ENCODE peak calls at places on chromosomes 13 and 19, in five cellular contexts. D is GM12878, V is HepG2, F is H1, P is K562. K is an unnamed sample.

GRCh38 chr13:37878921-37879320 is 9.3 kb upstream of the TRPC4 start:
- DNase-seq in D (no peak), V (no peak), F (no peak), P (no peak), K (no peak)

GRCh38 chr19:46471116-46471733 is at the start of gene PNMA8A:
- DNase-seq in D (no peak), V (no peak), F (peak), P (peak), K (no peak)

GRCh38 chr19:1085053-1085658 is 10.0 kb downstream of the POLR2E start:
- DNase-seq in D (no peak), V (no peak), F (no peak), P (no peak), K (no peak)

GRCh38 chr13:98327326-98328314 is 150.6 kb upstream of the RNF113B start:
- DNase-seq in D (no peak), V (peak), F (no peak), P (no peak), K (no peak)

GRCh38 chr13:21675095-21676007 is 4.5 kb downstream of the FGF9 start:
- DNase-seq in D (no peak), V (no peak), F (peak), P (no peak), K (no peak)

GRCh38 chr19:43412441-43412840 is 2.2 kb upstream of the TEX101 start:
- DNase-seq in D (no peak), V (no peak), F (no peak), P (no peak), K (no peak)

GRCh38 chr13:113555141-113555540 is 29.4 kb upstream of the TFDP1 start:
- DNase-seq in D (no peak), V (no peak), F (peak), P (no peak), K (no peak)

GRCh38 chr13:27730191-27730590 is 62.1 kb upstream of the GSX1 start:
- DNase-seq in D (no peak), V (no peak), F (no peak), P (no peak), K (no peak)

GRCh38 chr13:35630551-35631275 is 154.2 kb upstream of the MAB21L1 start:
- DNase-seq in D (no peak), V (peak), F (no peak), P (peak), K (peak)

GRCh38 chr19:1274081-1274851 is 1.1 kb upstream of the FAM174C start:
- DNase-seq in D (no peak), V (no peak), F (no peak), P (peak), K (no peak)

GRCh38 chr13:34201050-34201913 is 383.3 kb downstream of the RFC3 start:
- DNase-seq in D (no peak), V (peak), F (no peak), P (no peak), K (no peak)

GRCh38 chr13:104584481-104584880 is 1518.3 kb upstream of the SLC10A2 start:
- DNase-seq in D (no peak), V (no peak), F (no peak), P (no peak), K (no peak)

GRCh38 chr19:30690935-30691505 is 318.8 kb downstream of the ZNF536 start:
- DNase-seq in D (no peak), V (no peak), F (no peak), P (no peak), K (no peak)

GRCh38 chr19:4010808-4011110 is 3.2 kb downstream of the PIAS4 start:
- DNase-seq in D (no peak), V (no peak), F (no peak), P (no peak), K (no peak)

GRCh38 chr19:11088508-11089253 is 582 bp upstream of the LDLR start:
- DNase-seq in D (no peak), V (peak), F (no peak), P (no peak), K (no peak)

GRCh38 chr19:11090264-11091032 is 1.2 kb downstream of the LDLR start:
- DNase-seq in D (peak), V (peak), F (peak), P (peak), K (peak)

GRCh38 chr19:11092181-11092538 is 2.9 kb downstream of the LDLR start:
- DNase-seq in D (no peak), V (peak), F (no peak), P (no peak), K (no peak)

GRCh38 chr19:11089254-11090013 is at the start of gene LDLR:
- DNase-seq in D (peak), V (peak), F (peak), P (peak), K (peak)

GRCh38 chr19:11091343-11092153 is 2.3 kb downstream of the LDLR start:
- DNase-seq in D (no peak), V (peak), F (no peak), P (no peak), K (no peak)
- TF ChIP-seq POLR2A in D (no peak), V (no peak), F (no peak), P (peak), K (no peak)

GRCh38 chr13:79647518-79647917 is 166.6 kb downstream of the NDFIP2 start:
- DNase-seq in D (no peak), V (no peak), F (no peak), P (no peak), K (no peak)
- TF ChIP-seq POLR2AphosphoS5 in D (no peak), V (no peak), F (no peak), P (no peak), K (no peak)

GRCh38 chr19:34831714-34832113 is 58.7 kb upstream of the ZNF599 start:
- DNase-seq in D (no peak), V (no peak), F (no peak), P (no peak), K (no peak)

GRCh38 chr19:34832581-34833112 is 59.6 kb upstream of the ZNF599 start:
- DNase-seq in D (no peak), V (no peak), F (no peak), P (no peak), K (no peak)

GRCh38 chr19:34824686-34825085 is 51.7 kb upstream of the ZNF599 start:
- DNase-seq in D (no peak), V (no peak), F (no peak), P (no peak), K (no peak)

GRCh38 chr19:34825212-34825611 is 52.2 kb upstream of the ZNF599 start:
- DNase-seq in D (no peak), V (no peak), F (no peak), P (no peak), K (no peak)

GRCh38 chr19:34828156-34828555 is 55.1 kb upstream of the ZNF599 start:
- DNase-seq in D (no peak), V (no peak), F (no peak), P (no peak), K (no peak)
- TF ChIP-seq TAF1 in D (no peak), V (no peak), F (no peak), P (no peak), K (no peak)

GRCh38 chr19:19134687-19135158 is 3.6 kb downstream of the TMEM161A start:
- DNase-seq in D (no peak), V (no peak), F (peak), P (peak), K (no peak)
- TF ChIP-seq POLR2A in D (no peak), V (no peak), F (no peak), P (peak), K (no peak)

DNA sequence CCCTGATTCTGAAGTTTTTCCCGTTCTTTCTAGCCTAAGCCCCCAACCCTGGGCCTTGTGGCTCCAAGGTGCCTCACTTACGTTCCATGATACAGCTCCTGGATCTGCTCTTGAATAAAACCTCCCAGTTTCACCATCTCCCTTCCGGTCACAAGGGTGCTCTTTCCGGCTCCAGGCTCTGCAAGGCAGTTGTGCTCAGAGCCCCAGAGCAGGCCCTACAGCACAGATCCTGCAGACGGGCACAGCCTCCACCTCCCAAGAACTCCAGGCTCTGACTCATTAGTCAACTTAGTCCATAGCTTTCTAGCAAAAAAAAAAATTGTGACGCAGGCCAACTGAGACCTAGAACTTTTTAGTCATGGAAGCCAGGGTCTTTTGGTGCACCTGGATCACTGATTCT is 33.9 kb upstream of the SLC7A10 start:
- DNase-seq in D (no peak), V (no peak), F (no peak), P (no peak), K (no peak)
- TF ChIP-seq POLR2AphosphoS5 in D (no peak), V (no peak), F (no peak), P (no peak), K (no peak)

GRCh38 chr13:85601526-85601925 is 197.7 kb downstream of the SLITRK6 start:
- DNase-seq in D (no peak), V (no peak), F (no peak), P (no peak), K (no peak)

GRCh38 chr13:85603735-85604134 is 195.5 kb downstream of the SLITRK6 start:
- DNase-seq in D (no peak), V (no peak), F (no peak), P (no peak), K (no peak)

DNA sequence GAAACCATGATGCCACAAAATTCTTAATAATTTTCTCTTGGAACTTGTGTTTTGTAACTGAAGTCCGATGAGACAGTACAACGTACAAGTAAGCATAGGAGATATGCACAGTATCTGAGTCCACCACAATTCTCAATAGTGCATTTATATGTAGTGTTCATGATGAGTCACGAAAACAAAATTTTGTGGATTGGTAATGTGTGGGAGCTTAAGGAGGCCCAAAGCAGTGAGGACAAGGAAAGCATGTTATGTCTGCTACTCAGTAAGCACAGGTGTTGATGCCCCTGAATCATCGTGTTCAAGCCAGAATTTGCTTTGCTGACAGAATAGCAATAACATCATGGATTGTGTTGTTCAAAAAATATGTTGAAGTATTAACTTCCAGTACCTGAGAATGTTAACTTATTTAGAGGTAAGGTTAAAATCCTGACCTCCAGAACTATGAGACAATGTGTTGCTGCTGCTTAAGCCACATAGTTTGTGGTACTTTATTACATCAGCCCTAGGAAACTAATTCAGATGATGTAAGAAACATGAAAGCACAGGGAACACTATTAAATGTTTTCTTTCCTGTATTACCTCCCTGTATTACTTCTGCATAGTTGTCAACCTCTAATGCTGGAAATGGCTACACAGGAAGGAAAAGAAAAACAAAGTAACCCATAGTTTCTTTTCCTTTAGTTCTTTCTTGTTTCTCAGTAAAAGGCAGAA is 201.3 kb downstream of the SLITRK6 start:
- DNase-seq in D (no peak), V (no peak), F (no peak), P (no peak), K (no peak)
- TF ChIP-seq TAF1 in D (no peak), V (no peak), F (no peak), P (no peak), K (no peak)

DNA sequence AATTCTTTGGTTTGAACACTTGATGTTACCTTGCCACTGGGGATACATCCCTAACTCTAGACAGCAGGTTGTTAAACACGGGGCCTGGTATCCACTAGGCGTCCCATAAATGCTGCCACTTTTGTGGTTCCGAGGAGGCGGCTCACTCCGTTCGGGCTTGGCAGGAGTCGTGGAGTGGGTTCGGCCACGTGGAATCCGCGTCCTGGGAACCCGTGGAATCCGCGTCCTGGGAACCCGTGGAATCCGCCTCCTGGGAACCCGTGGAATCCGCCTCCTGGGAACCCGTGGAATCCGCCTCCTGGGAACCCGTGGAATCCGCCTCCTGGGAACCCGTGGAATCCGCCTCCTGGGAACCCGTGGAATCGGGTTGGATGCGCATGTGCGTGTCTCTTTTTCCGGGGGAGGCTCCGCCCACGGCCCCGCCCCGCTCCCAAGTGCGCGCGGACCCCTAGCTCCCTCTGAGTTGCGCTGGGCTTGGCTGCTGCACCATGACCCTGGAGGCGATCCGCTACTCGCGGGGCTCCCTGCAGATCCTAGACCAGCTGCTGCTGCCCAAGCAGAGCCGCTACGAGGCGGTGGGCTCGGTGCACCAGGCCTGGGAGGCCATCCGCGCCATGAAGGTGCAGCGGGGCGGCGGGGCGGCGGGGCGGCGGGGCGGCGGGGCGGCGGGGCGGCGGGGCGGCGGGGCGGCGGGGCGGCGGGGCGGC is at the start of gene MRI1:
- DNase-seq in D (no peak), V (peak), F (peak), P (peak), K (peak)
- TF ChIP-seq POLR2A in D (peak), V (peak), F (no peak), P (peak), K (peak)

DNA sequence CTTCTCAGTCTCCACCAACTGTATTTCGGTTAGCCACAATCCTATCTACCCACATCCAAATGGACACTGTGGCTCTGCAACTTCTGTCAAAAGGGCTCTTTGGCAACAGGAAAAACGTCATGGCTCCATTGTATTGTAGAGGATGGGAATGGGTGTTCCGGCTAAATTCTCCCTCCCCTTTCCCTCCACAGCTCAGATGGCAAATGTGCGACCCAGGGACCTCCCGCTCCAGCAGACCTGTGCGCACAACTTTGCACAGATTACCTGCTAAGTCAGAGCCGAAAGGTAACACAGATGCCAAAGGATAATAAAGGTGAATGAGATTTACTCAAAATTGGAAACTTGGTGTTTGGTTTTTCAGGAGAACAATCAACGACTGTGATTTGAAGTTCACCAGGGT is 948 bp upstream of the KL start:
- DNase-seq in D (no peak), V (no peak), F (no peak), P (no peak), K (no peak)
- TF ChIP-seq POLR2AphosphoS5 in D (no peak), V (no peak), F (no peak), P (no peak), K (no peak)

DNA sequence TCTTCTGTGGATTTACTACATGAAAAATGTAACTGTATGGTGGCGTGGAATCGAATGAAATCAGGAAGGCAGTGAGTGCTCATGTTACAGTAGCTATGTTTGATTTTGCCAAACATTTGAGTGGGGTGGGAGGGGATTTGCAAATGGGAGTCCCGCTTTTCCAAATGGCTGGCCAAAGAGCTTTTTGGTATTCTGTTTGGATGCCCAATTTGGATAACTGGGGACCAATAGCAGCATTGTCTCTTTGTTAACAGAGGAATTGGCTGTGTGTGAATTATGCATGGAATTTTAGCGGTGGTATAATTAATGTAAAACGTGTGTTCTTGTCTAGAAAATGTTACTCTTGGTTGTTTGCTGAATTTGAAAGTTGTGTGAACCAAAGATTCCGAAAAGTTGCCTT is 17.8 kb downstream of the HNRNPM start:
- DNase-seq in D (no peak), V (no peak), F (no peak), P (no peak), K (no peak)
- TF ChIP-seq TAF1 in D (no peak), V (no peak), F (no peak), P (no peak), K (no peak)